ENCODE peak calls at places on chromosome 5, in five cellular contexts. O is GM13977, K is posterior vena cava, D is progenitor cell of endocrine pancreas, I is activated gamma-delta T cell treated with Interleukin-2 at 50 U/mL for 16 hours. X is an unnamed sample.

GRCh38 chr5:138650196-138650595 is 75.0 kb upstream of the HSPA9 start:
- DNase-seq in I (no peak), O (no peak), K (no peak), D (no peak), X (no peak)

GRCh38 chr5:55897206-55897894 is 46.2 kb downstream of the IL31RA start:
- DNase-seq in O (no peak), I (no peak), K (no peak), D (no peak), X (no peak)

GRCh38 chr5:96651948-96652753 is 10.0 kb upstream of the CAST start:
- DNase-seq in I (no peak), D (no peak), O (no peak), K (no peak), X (peak; percentile 34)

GRCh38 chr5:126339215-126339805 is 83.9 kb upstream of the GRAMD2B start:
- DNase-seq in D (peak; percentile 18), O (peak; percentile 54), K (no peak), I (peak; percentile 52), X (peak; percentile 83)

GRCh38 chr5:149056611-149057165 is 6.2 kb downstream of the SH3TC2 start:
- DNase-seq in K (no peak), O (no peak), D (no peak), I (no peak), X (no peak)

GRCh38 chr5:131357739-131358561 is 94.1 kb downstream of the CDC42SE2 start:
- DNase-seq in I (no peak), O (no peak), D (no peak), K (no peak), X (no peak)

GRCh38 chr5:109223521-109223920 is 186.3 kb downstream of the PJA2 start:
- DNase-seq in O (no peak), K (no peak), D (no peak), I (no peak), X (no peak)

GRCh38 chr5:5370375-5370774 is 52.1 kb upstream of the ICE1 start:
- DNase-seq in D (no peak), I (no peak), K (no peak), O (no peak), X (no peak)